ENCODE peak calls at places on chromosomes 3 and 15, in six cellular contexts. N is adrenal gland; I is endodermal cell; F is psoas muscle; X is CD8-positive, alpha-beta memory T cell; Y is endothelial cell of umbilical vein. W is an unnamed sample.
A peak's percentile ranks its signal among the peaks of the same experiment; 100 is the strongest.

GRCh38 chr3:82354181-82354696 is 592.8 kb upstream of the GBE1 start:
- DNase-seq in N (peak; percentile 88), I (no peak), F (no peak), X (no peak), Y (no peak), W (no peak)

GRCh38 chr3:124529826-124530571 is 200.3 kb upstream of the UMPS start:
- DNase-seq in N (no peak), I (peak; percentile 66), F (no peak), X (no peak), Y (peak; percentile 15), W (no peak)

GRCh38 chr3:134094491-134094890 is 64.8 kb upstream of the SLCO2A1 start:
- DNase-seq in N (no peak), I (no peak), F (no peak), X (no peak), Y (no peak), W (no peak)

GRCh38 chr3:9710174-9710739 is 6.6 kb downstream of the CPNE9 start:
- DNase-seq in N (no peak), I (no peak), F (no peak), X (no peak), Y (no peak), W (no peak)

GRCh38 chr15:74365619-74366445 is 1.6 kb downstream of the CYP11A1 start:
- DNase-seq in N (peak; percentile 79), I (peak; percentile 87), F (peak; percentile 82), X (no peak), Y (peak; percentile 41), W (no peak)

GRCh38 chr3:24793896-24794295 is 299.2 kb upstream of the THRB start:
- DNase-seq in N (no peak), I (no peak), F (no peak), X (no peak), Y (no peak), W (no peak)

GRCh38 chr15:76932090-76932966 is 779 bp downstream of the RCN2 start:
- DNase-seq in N (peak; percentile 20), I (no peak), F (no peak), X (no peak), Y (peak; percentile 50), W (no peak)

GRCh38 chr3:51718547-51719412 is 11.9 kb downstream of the GRM2 start:
- DNase-seq in N (peak; percentile 54), I (peak; percentile 96), F (peak; percentile 72), X (no peak), Y (peak; percentile 30), W (no peak)

GRCh38 chr3:152385761-152386160 is 117.0 kb downstream of the MBNL1 start:
- DNase-seq in N (no peak), I (no peak), F (no peak), X (no peak), Y (no peak), W (no peak)

GRCh38 chr3:2206536-2206935 is 107.9 kb downstream of the CNTN4 start:
- DNase-seq in N (no peak), I (no peak), F (no peak), X (no peak), Y (no peak), W (no peak)
- H3K9me3 ChIP-seq in N (no peaks in the 10 kb centered on the region), I (peaks cover 5% of the 10 kb centered on the region), F (no peaks in the 10 kb centered on the region), X (no peaks in the 10 kb centered on the region), Y (peaks cover 4% of the 10 kb centered on the region), W (no peaks in the 10 kb centered on the region)

GRCh38 chr15:26525096-26525495 is 247.8 kb downstream of the GABRB3 start:
- DNase-seq in N (no peak), I (no peak), F (no peak), X (no peak), Y (no peak), W (no peak)
- H3K9me3 ChIP-seq in N (no peaks in the 10 kb centered on the region), I (peaks cover 16% of the 10 kb centered on the region), F (peaks cover 6% of the 10 kb centered on the region), X (no peaks in the 10 kb centered on the region), Y (peaks cover 5% of the 10 kb centered on the region), W (no peaks in the 10 kb centered on the region)

GRCh38 chr15:25068696-25069095 is 113.9 kb downstream of the SNRPN start:
- DNase-seq in N (no peak), I (no peak), F (no peak), X (peak; percentile 3), Y (no peak), W (no peak)
- H3K9me3 ChIP-seq in N (peaks cover 3% of the 10 kb centered on the region), I (peaks cover 100% of the 10 kb centered on the region), F (peaks cover 98% of the 10 kb centered on the region), X (peaks cover 100% of the 10 kb centered on the region), Y (peaks cover 79% of the 10 kb centered on the region), W (peaks cover 66% of the 10 kb centered on the region)

DNA sequence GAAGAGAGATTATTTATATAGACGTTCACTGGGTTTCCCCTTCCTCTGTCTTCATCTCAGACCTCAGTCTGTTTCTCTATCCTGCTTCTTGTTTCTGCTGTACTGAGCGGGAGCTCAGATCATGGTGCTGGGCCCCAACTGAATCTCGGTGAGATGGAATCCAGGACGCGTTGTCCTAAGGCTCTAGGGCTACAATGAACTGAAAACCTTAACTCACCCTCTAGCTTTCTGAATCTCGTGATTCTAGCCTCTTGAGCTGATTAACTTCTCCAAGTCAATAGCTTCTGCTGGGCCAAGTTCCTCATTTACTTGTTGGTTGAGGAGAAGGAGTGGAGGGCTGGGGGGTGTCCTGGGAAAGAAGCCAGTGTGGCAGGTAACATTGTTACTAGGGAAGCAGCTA is 32.7 kb upstream of the MAP3K13 start:
- DNase-seq in N (peak; percentile 36), I (no peak), F (no peak), X (no peak), Y (no peak), W (no peak)
- H3K9me3 ChIP-seq in N (no peaks in the 10 kb centered on the region), I (no peaks in the 10 kb centered on the region), F (no peaks in the 10 kb centered on the region), X (no peaks in the 10 kb centered on the region), Y (no peaks in the 10 kb centered on the region), W (no peaks in the 10 kb centered on the region)

GRCh38 chr15:25060472-25060803 is 105.7 kb downstream of the SNRPN start:
- DNase-seq in N (no peak), I (no peak), F (no peak), X (peak; percentile 16), Y (no peak), W (no peak)
- H3K9me3 ChIP-seq in N (peaks cover 9% of the 10 kb centered on the region), I (peaks cover 100% of the 10 kb centered on the region), F (peaks cover 100% of the 10 kb centered on the region), X (peaks cover 100% of the 10 kb centered on the region), Y (peaks cover 81% of the 10 kb centered on the region), W (peaks cover 56% of the 10 kb centered on the region)

DNA sequence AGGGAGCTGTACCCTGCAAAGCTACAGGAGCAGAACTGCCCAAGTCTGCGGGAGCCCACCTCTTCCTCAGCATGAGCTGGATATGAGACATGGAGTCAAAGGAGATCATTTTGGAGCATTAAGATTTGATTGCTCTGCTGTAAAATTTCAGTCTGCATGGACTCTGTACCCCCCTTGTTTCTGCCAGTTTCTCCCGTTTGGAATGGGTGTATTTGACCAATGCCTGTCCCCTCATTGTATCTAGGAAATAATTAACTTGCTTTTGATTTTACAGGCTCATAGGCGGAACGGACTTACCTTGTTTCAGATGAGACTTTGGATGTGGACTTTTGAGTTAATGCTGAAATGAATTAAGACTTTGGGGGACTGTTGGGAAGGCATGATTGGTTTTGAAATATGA is 18.3 kb downstream of the RNF13 start:
- DNase-seq in N (no peak), I (no peak), F (no peak), X (no peak), Y (no peak), W (no peak)
- H3K9me3 ChIP-seq in N (no peaks in the 10 kb centered on the region), I (peaks cover 72% of the 10 kb centered on the region), F (peaks cover 26% of the 10 kb centered on the region), X (peaks cover 26% of the 10 kb centered on the region), Y (no peaks in the 10 kb centered on the region), W (peaks cover 4% of the 10 kb centered on the region)

GRCh38 chr15:84980196-84981053 is 1.2 kb upstream of the PDE8A start:
- DNase-seq in N (peak; percentile 85), I (peak; percentile 96), F (peak; percentile 92), X (peak; percentile 93), Y (peak; percentile 90), W (peak; percentile 84)
- H3K9me3 ChIP-seq in N (no peaks in the 10 kb centered on the region), I (no peaks in the 10 kb centered on the region), F (no peaks in the 10 kb centered on the region), X (no peaks in the 10 kb centered on the region), Y (no peaks in the 10 kb centered on the region), W (no peaks in the 10 kb centered on the region)

W was measured in T-helper 17 cell.